ENCODE peak calls at places on chromosome 1, in eight cellular contexts. One of them, this sample, is unnamed.

GRCh38 chr1:114088392-114089299 is 65.0 kb downstream of the SYT6 start:
- DNase-seq in GM23248: no peak
- DNase-seq in stimulated activated CD4-positive, alpha-beta T cell treated with anti-CD3 and anti-CD28 coated beads, Interleukin-2, amount 100 ng/mL, for 48 hours: no peak
- DNase-seq in choroid plexus epithelial cell: no peak
- DNase-seq in fibroblast of gingiva: no peak
- DNase-seq in activated CD8-positive, alpha-beta memory T cell treated with anti-CD3 and anti-CD28 coated beads, Interleukin-2, amount 50 U/mL, for 4 hours: no peak
- DNase-seq in non-pigmented ciliary epithelial cell: no peak
- DNase-seq in AML-193: peak; percentile 88
- DNase-seq in this sample: no peak

GRCh38 chr1:156489166-156489934 is 11.2 kb downstream of the MEF2D start:
- DNase-seq in GM23248: peak; percentile 51
- DNase-seq in stimulated activated CD4-positive, alpha-beta T cell treated with anti-CD3 and anti-CD28 coated beads, Interleukin-2, amount 100 ng/mL, for 48 hours: no peak
- DNase-seq in choroid plexus epithelial cell: no peak
- DNase-seq in fibroblast of gingiva: no peak
- DNase-seq in activated CD8-positive, alpha-beta memory T cell treated with anti-CD3 and anti-CD28 coated beads, Interleukin-2, amount 50 U/mL, for 4 hours: peak; percentile 67
- DNase-seq in non-pigmented ciliary epithelial cell: no peak
- DNase-seq in AML-193: no peak
- DNase-seq in this sample: no peak

GRCh38 chr1:224543453-224543852 is 72.7 kb upstream of the CNIH3 start:
- DNase-seq in GM23248: peak; percentile 41
- DNase-seq in stimulated activated CD4-positive, alpha-beta T cell treated with anti-CD3 and anti-CD28 coated beads, Interleukin-2, amount 100 ng/mL, for 48 hours: no peak
- DNase-seq in choroid plexus epithelial cell: no peak
- DNase-seq in fibroblast of gingiva: no peak
- DNase-seq in activated CD8-positive, alpha-beta memory T cell treated with anti-CD3 and anti-CD28 coated beads, Interleukin-2, amount 50 U/mL, for 4 hours: no peak
- DNase-seq in non-pigmented ciliary epithelial cell: no peak
- DNase-seq in AML-193: no peak
- DNase-seq in this sample: no peak

GRCh38 chr1:186682721-186683120 is 2.5 kb upstream of the PTGS2 start:
- DNase-seq in GM23248: peak; percentile 81
- DNase-seq in stimulated activated CD4-positive, alpha-beta T cell treated with anti-CD3 and anti-CD28 coated beads, Interleukin-2, amount 100 ng/mL, for 48 hours: no peak
- DNase-seq in choroid plexus epithelial cell: peak; percentile 74
- DNase-seq in fibroblast of gingiva: peak; percentile 53
- DNase-seq in activated CD8-positive, alpha-beta memory T cell treated with anti-CD3 and anti-CD28 coated beads, Interleukin-2, amount 50 U/mL, for 4 hours: no peak
- DNase-seq in non-pigmented ciliary epithelial cell: no peak
- DNase-seq in AML-193: peak; percentile 6
- DNase-seq in this sample: peak; percentile 53

GRCh38 chr1:171127481-171127880 is 36.8 kb downstream of the FMO3 start:
- DNase-seq in GM23248: peak; percentile 45
- DNase-seq in stimulated activated CD4-positive, alpha-beta T cell treated with anti-CD3 and anti-CD28 coated beads, Interleukin-2, amount 100 ng/mL, for 48 hours: no peak
- DNase-seq in choroid plexus epithelial cell: peak; percentile 84
- DNase-seq in fibroblast of gingiva: peak; percentile 94
- DNase-seq in activated CD8-positive, alpha-beta memory T cell treated with anti-CD3 and anti-CD28 coated beads, Interleukin-2, amount 50 U/mL, for 4 hours: no peak
- DNase-seq in non-pigmented ciliary epithelial cell: peak; percentile 70
- DNase-seq in AML-193: no peak
- DNase-seq in this sample: peak; percentile 64

GRCh38 chr1:228768345-228768717 is 33.1 kb downstream of the RHOU start:
- DNase-seq in GM23248: peak; percentile 7
- DNase-seq in stimulated activated CD4-positive, alpha-beta T cell treated with anti-CD3 and anti-CD28 coated beads, Interleukin-2, amount 100 ng/mL, for 48 hours: no peak
- DNase-seq in choroid plexus epithelial cell: no peak
- DNase-seq in fibroblast of gingiva: no peak
- DNase-seq in activated CD8-positive, alpha-beta memory T cell treated with anti-CD3 and anti-CD28 coated beads, Interleukin-2, amount 50 U/mL, for 4 hours: no peak
- DNase-seq in non-pigmented ciliary epithelial cell: no peak
- DNase-seq in AML-193: no peak
- DNase-seq in this sample: no peak

GRCh38 chr1:221724931-221725605 is 16.8 kb downstream of the DUSP10 start:
- DNase-seq in GM23248: peak; percentile 91
- DNase-seq in stimulated activated CD4-positive, alpha-beta T cell treated with anti-CD3 and anti-CD28 coated beads, Interleukin-2, amount 100 ng/mL, for 48 hours: no peak
- DNase-seq in choroid plexus epithelial cell: peak; percentile 76
- DNase-seq in fibroblast of gingiva: peak; percentile 63
- DNase-seq in activated CD8-positive, alpha-beta memory T cell treated with anti-CD3 and anti-CD28 coated beads, Interleukin-2, amount 50 U/mL, for 4 hours: no peak
- DNase-seq in non-pigmented ciliary epithelial cell: no peak
- DNase-seq in AML-193: peak; percentile 57
- DNase-seq in this sample: peak; percentile 94

GRCh38 chr1:8082945-8083344 is 56.8 kb upstream of the ERRFI1 start:
- DNase-seq in GM23248: peak; percentile 76
- DNase-seq in stimulated activated CD4-positive, alpha-beta T cell treated with anti-CD3 and anti-CD28 coated beads, Interleukin-2, amount 100 ng/mL, for 48 hours: no peak
- DNase-seq in choroid plexus epithelial cell: peak; percentile 82
- DNase-seq in fibroblast of gingiva: peak; percentile 80
- DNase-seq in activated CD8-positive, alpha-beta memory T cell treated with anti-CD3 and anti-CD28 coated beads, Interleukin-2, amount 50 U/mL, for 4 hours: no peak
- DNase-seq in non-pigmented ciliary epithelial cell: no peak
- DNase-seq in AML-193: no peak
- DNase-seq in this sample: peak; percentile 53

GRCh38 chr1:18398791-18399551 is 81.8 kb upstream of the KLHDC7A start:
- DNase-seq in GM23248: no peak
- DNase-seq in stimulated activated CD4-positive, alpha-beta T cell treated with anti-CD3 and anti-CD28 coated beads, Interleukin-2, amount 100 ng/mL, for 48 hours: no peak
- DNase-seq in choroid plexus epithelial cell: no peak
- DNase-seq in fibroblast of gingiva: no peak
- DNase-seq in activated CD8-positive, alpha-beta memory T cell treated with anti-CD3 and anti-CD28 coated beads, Interleukin-2, amount 50 U/mL, for 4 hours: no peak
- DNase-seq in non-pigmented ciliary epithelial cell: no peak
- DNase-seq in AML-193: no peak
- DNase-seq in this sample: no peak

GRCh38 chr1:12145616-12146342 is 21.0 kb upstream of the TNFRSF1B start:
- DNase-seq in GM23248: no peak
- DNase-seq in stimulated activated CD4-positive, alpha-beta T cell treated with anti-CD3 and anti-CD28 coated beads, Interleukin-2, amount 100 ng/mL, for 48 hours: no peak
- DNase-seq in choroid plexus epithelial cell: no peak
- DNase-seq in fibroblast of gingiva: no peak
- DNase-seq in activated CD8-positive, alpha-beta memory T cell treated with anti-CD3 and anti-CD28 coated beads, Interleukin-2, amount 50 U/mL, for 4 hours: no peak
- DNase-seq in non-pigmented ciliary epithelial cell: no peak
- DNase-seq in AML-193: no peak
- DNase-seq in this sample: no peak

GRCh38 chr1:110011527-110012041 is 22.8 kb upstream of the STRIP1 start:
- DNase-seq in GM23248: peak; percentile 71
- DNase-seq in stimulated activated CD4-positive, alpha-beta T cell treated with anti-CD3 and anti-CD28 coated beads, Interleukin-2, amount 100 ng/mL, for 48 hours: no peak
- DNase-seq in choroid plexus epithelial cell: peak; percentile 86
- DNase-seq in fibroblast of gingiva: peak; percentile 56
- DNase-seq in activated CD8-positive, alpha-beta memory T cell treated with anti-CD3 and anti-CD28 coated beads, Interleukin-2, amount 50 U/mL, for 4 hours: no peak
- DNase-seq in non-pigmented ciliary epithelial cell: no peak
- DNase-seq in AML-193: peak; percentile 58
- DNase-seq in this sample: peak; percentile 73

GRCh38 chr1:74180490-74180889 is 17.5 kb downstream of the LRRIQ3 start:
- DNase-seq in GM23248: peak; percentile 21
- DNase-seq in stimulated activated CD4-positive, alpha-beta T cell treated with anti-CD3 and anti-CD28 coated beads, Interleukin-2, amount 100 ng/mL, for 48 hours: no peak
- DNase-seq in choroid plexus epithelial cell: peak; percentile 23
- DNase-seq in fibroblast of gingiva: peak; percentile 53
- DNase-seq in activated CD8-positive, alpha-beta memory T cell treated with anti-CD3 and anti-CD28 coated beads, Interleukin-2, amount 50 U/mL, for 4 hours: no peak
- DNase-seq in non-pigmented ciliary epithelial cell: no peak
- DNase-seq in AML-193: no peak
- DNase-seq in this sample: peak; percentile 67

GRCh38 chr1:26122988-26123973 is 11.7 kb downstream of the PDIK1L start:
- DNase-seq in GM23248: peak; percentile 81
- DNase-seq in stimulated activated CD4-positive, alpha-beta T cell treated with anti-CD3 and anti-CD28 coated beads, Interleukin-2, amount 100 ng/mL, for 48 hours: no peak
- DNase-seq in choroid plexus epithelial cell: peak; percentile 78
- DNase-seq in fibroblast of gingiva: no peak
- DNase-seq in activated CD8-positive, alpha-beta memory T cell treated with anti-CD3 and anti-CD28 coated beads, Interleukin-2, amount 50 U/mL, for 4 hours: no peak
- DNase-seq in non-pigmented ciliary epithelial cell: no peak
- DNase-seq in AML-193: no peak
- DNase-seq in this sample: peak; percentile 72

GRCh38 chr1:94538243-94538827 is 3.2 kb downstream of the F3 start:
- DNase-seq in GM23248: no peak
- DNase-seq in stimulated activated CD4-positive, alpha-beta T cell treated with anti-CD3 and anti-CD28 coated beads, Interleukin-2, amount 100 ng/mL, for 48 hours: no peak
- DNase-seq in choroid plexus epithelial cell: peak; percentile 74
- DNase-seq in fibroblast of gingiva: no peak
- DNase-seq in activated CD8-positive, alpha-beta memory T cell treated with anti-CD3 and anti-CD28 coated beads, Interleukin-2, amount 50 U/mL, for 4 hours: no peak
- DNase-seq in non-pigmented ciliary epithelial cell: no peak
- DNase-seq in AML-193: no peak
- DNase-seq in this sample: no peak

GRCh38 chr1:45863117-45863670 is 59.8 kb downstream of the MAST2 start:
- DNase-seq in GM23248: no peak
- DNase-seq in stimulated activated CD4-positive, alpha-beta T cell treated with anti-CD3 and anti-CD28 coated beads, Interleukin-2, amount 100 ng/mL, for 48 hours: no peak
- DNase-seq in choroid plexus epithelial cell: no peak
- DNase-seq in fibroblast of gingiva: no peak
- DNase-seq in activated CD8-positive, alpha-beta memory T cell treated with anti-CD3 and anti-CD28 coated beads, Interleukin-2, amount 50 U/mL, for 4 hours: no peak
- DNase-seq in non-pigmented ciliary epithelial cell: no peak
- DNase-seq in AML-193: no peak
- DNase-seq in this sample: no peak

GRCh38 chr1:228314658-228315483 is 91.8 kb downstream of the TRIM11 start:
- DNase-seq in GM23248: no peak
- DNase-seq in stimulated activated CD4-positive, alpha-beta T cell treated with anti-CD3 and anti-CD28 coated beads, Interleukin-2, amount 100 ng/mL, for 48 hours: no peak
- DNase-seq in choroid plexus epithelial cell: no peak
- DNase-seq in fibroblast of gingiva: no peak
- DNase-seq in activated CD8-positive, alpha-beta memory T cell treated with anti-CD3 and anti-CD28 coated beads, Interleukin-2, amount 50 U/mL, for 4 hours: no peak
- DNase-seq in non-pigmented ciliary epithelial cell: no peak
- DNase-seq in AML-193: no peak
- DNase-seq in this sample: no peak

GRCh38 chr1:239224100-239224499 is 162.3 kb upstream of the CHRM3 start:
- DNase-seq in GM23248: no peak
- DNase-seq in stimulated activated CD4-positive, alpha-beta T cell treated with anti-CD3 and anti-CD28 coated beads, Interleukin-2, amount 100 ng/mL, for 48 hours: no peak
- DNase-seq in choroid plexus epithelial cell: no peak
- DNase-seq in fibroblast of gingiva: no peak
- DNase-seq in activated CD8-positive, alpha-beta memory T cell treated with anti-CD3 and anti-CD28 coated beads, Interleukin-2, amount 50 U/mL, for 4 hours: no peak
- DNase-seq in non-pigmented ciliary epithelial cell: no peak
- DNase-seq in AML-193: no peak
- DNase-seq in this sample: no peak

GRCh38 chr1:115492880-115493279 is 148.9 kb upstream of the VANGL1 start:
- DNase-seq in GM23248: peak; percentile 75
- DNase-seq in stimulated activated CD4-positive, alpha-beta T cell treated with anti-CD3 and anti-CD28 coated beads, Interleukin-2, amount 100 ng/mL, for 48 hours: no peak
- DNase-seq in choroid plexus epithelial cell: peak; percentile 46
- DNase-seq in fibroblast of gingiva: peak; percentile 20
- DNase-seq in activated CD8-positive, alpha-beta memory T cell treated with anti-CD3 and anti-CD28 coated beads, Interleukin-2, amount 50 U/mL, for 4 hours: no peak
- DNase-seq in non-pigmented ciliary epithelial cell: no peak
- DNase-seq in AML-193: no peak
- DNase-seq in this sample: peak; percentile 30

GRCh38 chr1:224182057-224182865 is 779 bp upstream of the DEGS1 start:
- DNase-seq in GM23248: no peak
- DNase-seq in stimulated activated CD4-positive, alpha-beta T cell treated with anti-CD3 and anti-CD28 coated beads, Interleukin-2, amount 100 ng/mL, for 48 hours: peak; percentile 33
- DNase-seq in choroid plexus epithelial cell: no peak
- DNase-seq in fibroblast of gingiva: no peak
- DNase-seq in activated CD8-positive, alpha-beta memory T cell treated with anti-CD3 and anti-CD28 coated beads, Interleukin-2, amount 50 U/mL, for 4 hours: peak; percentile 38
- DNase-seq in non-pigmented ciliary epithelial cell: no peak
- DNase-seq in AML-193: peak; percentile 51
- DNase-seq in this sample: peak; percentile 59

GRCh38 chr1:211548321-211549091 is 30.5 kb downstream of the SLC30A1 start:
- DNase-seq in GM23248: no peak
- DNase-seq in stimulated activated CD4-positive, alpha-beta T cell treated with anti-CD3 and anti-CD28 coated beads, Interleukin-2, amount 100 ng/mL, for 48 hours: peak; percentile 17
- DNase-seq in choroid plexus epithelial cell: no peak
- DNase-seq in fibroblast of gingiva: no peak
- DNase-seq in activated CD8-positive, alpha-beta memory T cell treated with anti-CD3 and anti-CD28 coated beads, Interleukin-2, amount 50 U/mL, for 4 hours: no peak
- DNase-seq in non-pigmented ciliary epithelial cell: no peak
- DNase-seq in AML-193: no peak
- DNase-seq in this sample: peak; percentile 45

GRCh38 chr1:180939072-180939705 is 26.5 kb downstream of the KIAA1614 start:
- DNase-seq in GM23248: no peak
- DNase-seq in stimulated activated CD4-positive, alpha-beta T cell treated with anti-CD3 and anti-CD28 coated beads, Interleukin-2, amount 100 ng/mL, for 48 hours: no peak
- DNase-seq in choroid plexus epithelial cell: no peak
- DNase-seq in fibroblast of gingiva: no peak
- DNase-seq in activated CD8-positive, alpha-beta memory T cell treated with anti-CD3 and anti-CD28 coated beads, Interleukin-2, amount 50 U/mL, for 4 hours: no peak
- DNase-seq in non-pigmented ciliary epithelial cell: no peak
- DNase-seq in AML-193: no peak
- DNase-seq in this sample: no peak